ENCODE peak calls at places on chromosomes 13 and 19, in nine cellular contexts. One of them, this sample, is unnamed. For H3K27me3, the result is how much of the 10 kb centered on the place peaks cover.

GRCh38 chr19:710767-711166 is 2.0 kb downstream of the PALM start:
- DNase-seq in IMR-90: no peak
- DNase-seq in AG04450: no peak
- DNase-seq in CD4-positive, alpha-beta T cell: no peak
- DNase-seq in dorsolateral prefrontal cortex: no peak
- DNase-seq in H1: no peak
- DNase-seq in BE2C: no peak
- DNase-seq in CD8-positive, alpha-beta T cell: no peak
- DNase-seq in kidney epithelial cell: no peak
- DNase-seq in this sample: no peak

GRCh38 chr19:405138-405965 is 3.6 kb downstream of the C2CD4C start:
- DNase-seq in kidney epithelial cell: no peak
- DNase-seq in CD8-positive, alpha-beta T cell: no peak
- DNase-seq in CD4-positive, alpha-beta T cell: no peak
- DNase-seq in IMR-90: no peak
- DNase-seq in BE2C: no peak
- DNase-seq in H1: peak
- DNase-seq in dorsolateral prefrontal cortex: no peak
- DNase-seq in AG04450: no peak
- DNase-seq in this sample: peak

GRCh38 chr13:98889419-98890079 is 88.3 kb downstream of the DOCK9 start:
- DNase-seq in CD8-positive, alpha-beta T cell: no peak
- DNase-seq in AG04450: no peak
- DNase-seq in CD4-positive, alpha-beta T cell: no peak
- DNase-seq in kidney epithelial cell: no peak
- DNase-seq in dorsolateral prefrontal cortex: no peak
- DNase-seq in BE2C: no peak
- DNase-seq in H1: no peak
- DNase-seq in IMR-90: no peak
- DNase-seq in this sample: no peak

GRCh38 chr13:42113478-42113877 is 65.0 kb downstream of the DGKH start:
- DNase-seq in H1: no peak
- DNase-seq in BE2C: peak
- DNase-seq in CD8-positive, alpha-beta T cell: no peak
- DNase-seq in CD4-positive, alpha-beta T cell: no peak
- DNase-seq in IMR-90: no peak
- DNase-seq in AG04450: no peak
- DNase-seq in dorsolateral prefrontal cortex: no peak
- DNase-seq in kidney epithelial cell: no peak
- DNase-seq in this sample: no peak

GRCh38 chr19:47643281-47643680 is 34.3 kb downstream of the BICRA start:
- DNase-seq in dorsolateral prefrontal cortex: no peak
- DNase-seq in AG04450: no peak
- DNase-seq in H1: no peak
- DNase-seq in CD8-positive, alpha-beta T cell: no peak
- DNase-seq in kidney epithelial cell: no peak
- DNase-seq in BE2C: peak
- DNase-seq in CD4-positive, alpha-beta T cell: no peak
- DNase-seq in IMR-90: no peak
- DNase-seq in this sample: no peak

GRCh38 chr19:6378036-6378435 is 2.3 kb upstream of the PSPN start:
- DNase-seq in AG04450: peak
- DNase-seq in CD8-positive, alpha-beta T cell: no peak
- DNase-seq in H1: no peak
- DNase-seq in dorsolateral prefrontal cortex: no peak
- DNase-seq in BE2C: no peak
- DNase-seq in CD4-positive, alpha-beta T cell: no peak
- DNase-seq in IMR-90: peak
- DNase-seq in kidney epithelial cell: peak
- DNase-seq in this sample: no peak

GRCh38 chr13:100176781-100177389 is 88.0 kb downstream of the PCCA start:
- DNase-seq in BE2C: peak
- DNase-seq in H1: no peak
- DNase-seq in IMR-90: peak
- DNase-seq in CD4-positive, alpha-beta T cell: no peak
- DNase-seq in dorsolateral prefrontal cortex: no peak
- DNase-seq in AG04450: peak
- DNase-seq in kidney epithelial cell: no peak
- DNase-seq in CD8-positive, alpha-beta T cell: no peak
- DNase-seq in this sample: no peak

GRCh38 chr19:43624933-43625332 is 5.5 kb upstream of the ZNF428 start:
- DNase-seq in BE2C: no peak
- DNase-seq in AG04450: no peak
- DNase-seq in kidney epithelial cell: no peak
- DNase-seq in H1: peak
- DNase-seq in CD8-positive, alpha-beta T cell: peak
- DNase-seq in IMR-90: peak
- DNase-seq in dorsolateral prefrontal cortex: peak
- DNase-seq in CD4-positive, alpha-beta T cell: peak
- DNase-seq in this sample: no peak

GRCh38 chr19:42466521-42467436 is 24.0 kb upstream of the CXCL17 start:
- DNase-seq in H1: no peak
- DNase-seq in CD4-positive, alpha-beta T cell: no peak
- DNase-seq in CD8-positive, alpha-beta T cell: no peak
- DNase-seq in BE2C: no peak
- DNase-seq in kidney epithelial cell: no peak
- DNase-seq in AG04450: no peak
- DNase-seq in dorsolateral prefrontal cortex: no peak
- DNase-seq in IMR-90: no peak
- DNase-seq in this sample: no peak

DNA sequence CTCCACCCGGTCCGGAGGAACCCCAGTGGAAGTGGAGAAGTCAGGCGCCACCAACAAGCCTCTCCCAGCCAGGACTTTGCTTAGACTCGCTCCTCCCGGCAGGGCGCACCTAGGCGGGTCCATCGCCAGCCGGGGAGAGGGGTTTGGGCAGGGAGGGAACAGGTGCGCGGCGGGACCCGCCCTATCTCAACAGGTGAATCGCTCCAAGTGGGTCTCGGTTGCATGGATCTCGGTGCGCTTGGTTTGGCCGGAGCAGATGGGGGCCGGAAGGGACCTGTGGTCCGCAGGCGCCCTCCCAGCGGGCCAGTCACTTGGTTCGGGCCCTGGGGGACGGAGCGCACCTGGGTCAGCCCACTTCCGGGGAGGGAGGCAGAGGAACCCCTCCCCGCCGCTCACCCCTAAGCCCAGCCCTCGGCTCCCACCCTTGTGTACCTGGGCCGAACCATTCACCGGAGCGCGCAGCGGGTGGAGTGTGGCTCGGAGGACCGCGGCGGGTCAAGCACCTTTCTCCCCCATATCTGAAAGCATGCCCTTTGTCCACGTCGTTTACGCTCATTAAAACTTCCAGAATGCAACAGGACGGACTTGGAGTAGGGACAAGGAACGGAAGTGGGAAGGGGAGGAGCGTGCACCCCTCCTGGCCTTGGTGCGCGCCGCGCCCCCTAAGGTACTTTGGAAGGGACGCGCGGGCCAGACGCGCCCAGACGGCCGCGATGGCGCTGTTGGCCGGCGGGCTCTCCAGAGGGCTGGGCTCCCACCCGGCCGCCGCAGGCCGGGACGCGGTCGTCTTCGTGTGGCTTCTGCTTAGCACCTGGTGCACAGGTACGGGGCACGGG is at the start of gene LSR:
- DNase-seq in kidney epithelial cell: peak
- DNase-seq in dorsolateral prefrontal cortex: no peak
- DNase-seq in BE2C: no peak
- DNase-seq in H1: peak
- DNase-seq in IMR-90: no peak
- DNase-seq in CD4-positive, alpha-beta T cell: peak
- DNase-seq in CD8-positive, alpha-beta T cell: peak
- DNase-seq in AG04450: no peak
- DNase-seq in this sample: peak
- H3K27me3 ChIP-seq in kidney epithelial cell: under half
- H3K27me3 ChIP-seq in dorsolateral prefrontal cortex: under half
- H3K27me3 ChIP-seq in BE2C: under half
- H3K27me3 ChIP-seq in H1: under half
- H3K27me3 ChIP-seq in IMR-90: under half
- H3K27me3 ChIP-seq in CD4-positive, alpha-beta T cell: under half
- H3K27me3 ChIP-seq in CD8-positive, alpha-beta T cell: under half
- H3K27me3 ChIP-seq in AG04450: under half
- H3K27me3 ChIP-seq in this sample: under half

DNA sequence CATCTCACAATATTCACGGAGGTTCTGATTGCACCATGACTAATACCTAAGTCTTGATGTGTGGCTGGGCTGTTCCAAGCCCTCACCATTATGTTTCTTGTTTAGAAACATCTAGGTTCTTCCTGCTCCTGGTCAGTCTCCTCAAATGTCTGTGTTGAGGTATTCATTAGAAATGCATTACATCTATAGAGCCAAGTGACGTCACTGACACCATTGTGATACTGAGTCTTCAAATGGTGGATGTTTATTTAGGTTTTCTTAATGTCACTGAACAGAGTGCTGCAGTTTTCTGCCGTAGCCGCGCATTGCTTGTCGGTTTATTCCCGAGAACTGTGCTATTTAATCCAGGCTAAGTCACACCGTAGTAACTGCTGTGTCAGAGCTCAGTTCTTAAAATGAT is 142.4 kb upstream of the SPACA7 start:
- DNase-seq in BE2C: no peak
- DNase-seq in AG04450: no peak
- DNase-seq in CD4-positive, alpha-beta T cell: no peak
- DNase-seq in CD8-positive, alpha-beta T cell: no peak
- DNase-seq in IMR-90: no peak
- DNase-seq in kidney epithelial cell: no peak
- DNase-seq in dorsolateral prefrontal cortex: no peak
- DNase-seq in H1: no peak
- DNase-seq in this sample: no peak
- H3K27me3 ChIP-seq in BE2C: half or more
- H3K27me3 ChIP-seq in AG04450: under half
- H3K27me3 ChIP-seq in CD4-positive, alpha-beta T cell: under half
- H3K27me3 ChIP-seq in CD8-positive, alpha-beta T cell: under half
- H3K27me3 ChIP-seq in IMR-90: under half
- H3K27me3 ChIP-seq in kidney epithelial cell: under half
- H3K27me3 ChIP-seq in dorsolateral prefrontal cortex: under half
- H3K27me3 ChIP-seq in H1: under half
- H3K27me3 ChIP-seq in this sample: under half

GRCh38 chr19:40612831-40613668 is 11.9 kb downstream of the LTBP4 start:
- DNase-seq in CD8-positive, alpha-beta T cell: no peak
- DNase-seq in dorsolateral prefrontal cortex: no peak
- DNase-seq in BE2C: peak
- DNase-seq in AG04450: no peak
- DNase-seq in CD4-positive, alpha-beta T cell: peak
- DNase-seq in IMR-90: no peak
- DNase-seq in kidney epithelial cell: no peak
- DNase-seq in H1: peak
- DNase-seq in this sample: peak
- H3K27me3 ChIP-seq in CD8-positive, alpha-beta T cell: under half
- H3K27me3 ChIP-seq in dorsolateral prefrontal cortex: under half
- H3K27me3 ChIP-seq in BE2C: under half
- H3K27me3 ChIP-seq in AG04450: under half
- H3K27me3 ChIP-seq in CD4-positive, alpha-beta T cell: under half
- H3K27me3 ChIP-seq in IMR-90: under half
- H3K27me3 ChIP-seq in kidney epithelial cell: under half
- H3K27me3 ChIP-seq in H1: under half
- H3K27me3 ChIP-seq in this sample: under half

GRCh38 chr13:21685485-21686064 is 14.7 kb downstream of the FGF9 start:
- DNase-seq in kidney epithelial cell: no peak
- DNase-seq in H1: no peak
- DNase-seq in CD8-positive, alpha-beta T cell: no peak
- DNase-seq in CD4-positive, alpha-beta T cell: no peak
- DNase-seq in AG04450: no peak
- DNase-seq in BE2C: no peak
- DNase-seq in dorsolateral prefrontal cortex: no peak
- DNase-seq in IMR-90: no peak
- DNase-seq in this sample: no peak
- H3K27me3 ChIP-seq in kidney epithelial cell: under half
- H3K27me3 ChIP-seq in H1: under half
- H3K27me3 ChIP-seq in CD8-positive, alpha-beta T cell: under half
- H3K27me3 ChIP-seq in CD4-positive, alpha-beta T cell: under half
- H3K27me3 ChIP-seq in AG04450: under half
- H3K27me3 ChIP-seq in BE2C: under half
- H3K27me3 ChIP-seq in dorsolateral prefrontal cortex: under half
- H3K27me3 ChIP-seq in IMR-90: under half
- H3K27me3 ChIP-seq in this sample: under half

GRCh38 chr19:7859766-7860165 is 14.4 kb downstream of the PRR36 start:
- DNase-seq in BE2C: no peak
- DNase-seq in CD8-positive, alpha-beta T cell: no peak
- DNase-seq in dorsolateral prefrontal cortex: no peak
- DNase-seq in kidney epithelial cell: no peak
- DNase-seq in H1: no peak
- DNase-seq in IMR-90: no peak
- DNase-seq in AG04450: no peak
- DNase-seq in CD4-positive, alpha-beta T cell: no peak
- DNase-seq in this sample: no peak

GRCh38 chr19:7862413-7862951 is 11.7 kb downstream of the PRR36 start:
- DNase-seq in AG04450: no peak
- DNase-seq in kidney epithelial cell: no peak
- DNase-seq in dorsolateral prefrontal cortex: no peak
- DNase-seq in H1: peak
- DNase-seq in CD8-positive, alpha-beta T cell: peak
- DNase-seq in CD4-positive, alpha-beta T cell: peak
- DNase-seq in BE2C: peak
- DNase-seq in IMR-90: peak
- DNase-seq in this sample: peak

GRCh38 chr19:7860166-7860901 is 13.9 kb downstream of the PRR36 start:
- DNase-seq in CD4-positive, alpha-beta T cell: no peak
- DNase-seq in IMR-90: no peak
- DNase-seq in AG04450: no peak
- DNase-seq in H1: no peak
- DNase-seq in CD8-positive, alpha-beta T cell: no peak
- DNase-seq in BE2C: no peak
- DNase-seq in dorsolateral prefrontal cortex: no peak
- DNase-seq in kidney epithelial cell: no peak
- DNase-seq in this sample: no peak

GRCh38 chr19:7861619-7862412 is 12.4 kb downstream of the PRR36 start:
- DNase-seq in CD8-positive, alpha-beta T cell: no peak
- DNase-seq in IMR-90: no peak
- DNase-seq in BE2C: peak
- DNase-seq in CD4-positive, alpha-beta T cell: no peak
- DNase-seq in kidney epithelial cell: no peak
- DNase-seq in dorsolateral prefrontal cortex: no peak
- DNase-seq in H1: no peak
- DNase-seq in AG04450: no peak
- DNase-seq in this sample: peak

GRCh38 chr19:7860902-7861618 is 13.1 kb downstream of the PRR36 start:
- DNase-seq in CD4-positive, alpha-beta T cell: no peak
- DNase-seq in CD8-positive, alpha-beta T cell: no peak
- DNase-seq in kidney epithelial cell: no peak
- DNase-seq in BE2C: no peak
- DNase-seq in IMR-90: no peak
- DNase-seq in dorsolateral prefrontal cortex: peak
- DNase-seq in H1: no peak
- DNase-seq in AG04450: no peak
- DNase-seq in this sample: no peak
- H3K27me3 ChIP-seq in CD4-positive, alpha-beta T cell: under half
- H3K27me3 ChIP-seq in CD8-positive, alpha-beta T cell: under half
- H3K27me3 ChIP-seq in kidney epithelial cell: half or more
- H3K27me3 ChIP-seq in BE2C: under half
- H3K27me3 ChIP-seq in IMR-90: under half
- H3K27me3 ChIP-seq in dorsolateral prefrontal cortex: under half
- H3K27me3 ChIP-seq in H1: under half
- H3K27me3 ChIP-seq in AG04450: under half
- H3K27me3 ChIP-seq in this sample: under half

GRCh38 chr19:29475469-29475868 is 50.3 kb upstream of the VSTM2B start:
- DNase-seq in CD4-positive, alpha-beta T cell: no peak
- DNase-seq in AG04450: no peak
- DNase-seq in dorsolateral prefrontal cortex: no peak
- DNase-seq in IMR-90: no peak
- DNase-seq in CD8-positive, alpha-beta T cell: no peak
- DNase-seq in H1: no peak
- DNase-seq in BE2C: no peak
- DNase-seq in kidney epithelial cell: no peak
- DNase-seq in this sample: no peak
- H3K27me3 ChIP-seq in CD4-positive, alpha-beta T cell: under half
- H3K27me3 ChIP-seq in AG04450: under half
- H3K27me3 ChIP-seq in dorsolateral prefrontal cortex: under half
- H3K27me3 ChIP-seq in IMR-90: under half
- H3K27me3 ChIP-seq in CD8-positive, alpha-beta T cell: under half
- H3K27me3 ChIP-seq in H1: under half
- H3K27me3 ChIP-seq in BE2C: under half
- H3K27me3 ChIP-seq in kidney epithelial cell: under half
- H3K27me3 ChIP-seq in this sample: under half